ENCODE peak calls at places on chromosome 1, in nine cellular contexts. N, J, U, R, V, W, E, Z and I are unnamed samples.

GRCh38 chr1:39485046-39485803 is 6.2 kb upstream of the BMP8A start:
- DNase-seq in N (no peak), J (no peak), U (no peak), R (no peak), V (no peak), W (no peak), E (no peak), Z (no peak), I (no peak)

GRCh38 chr1:54861070-54861761 is 25.8 kb downstream of the DHCR24 start:
- DNase-seq in N (no peak), J (no peak), U (no peak), R (no peak), V (no peak), W (peak; percentile 23), E (no peak), Z (no peak), I (no peak)

GRCh38 chr1:184002071-184002470 is 35.5 kb downstream of the COLGALT2 start:
- DNase-seq in N (no peak), J (no peak), U (no peak), R (no peak), V (no peak), W (no peak), E (no peak), Z (no peak), I (no peak)

GRCh38 chr1:6348511-6349191 is 44.9 kb downstream of the ACOT7 start:
- DNase-seq in N (peak; percentile 53), J (no peak), U (peak; percentile 77), R (no peak), V (no peak), W (no peak), E (no peak), Z (no peak), I (peak; percentile 47)

GRCh38 chr1:215819114-215819513 is 252.0 kb downstream of the KCTD3 start:
- DNase-seq in N (no peak), J (no peak), U (no peak), R (no peak), V (no peak), W (no peak), E (no peak), Z (no peak), I (no peak)

GRCh38 chr1:64701886-64702285 is 43.0 kb upstream of the RAVER2 start:
- DNase-seq in N (no peak), J (no peak), U (no peak), R (no peak), V (no peak), W (no peak), E (no peak), Z (no peak), I (no peak)

GRCh38 chr1:27726173-27726793 is 522 bp downstream of the FAM76A start:
- DNase-seq in N (peak; percentile 16), J (peak; percentile 57), U (peak; percentile 70), R (peak; percentile 86), V (peak; percentile 85), W (peak; percentile 61), E (peak; percentile 80), Z (peak; percentile 80), I (peak; percentile 51)

GRCh38 chr1:203520315-203520714 is 26.4 kb downstream of the OPTC start:
- DNase-seq in N (no peak), J (no peak), U (no peak), R (no peak), V (no peak), W (no peak), E (no peak), Z (no peak), I (no peak)

GRCh38 chr1:27858072-27858948 is 14.0 kb upstream of the THEMIS2 start:
- DNase-seq in N (peak; percentile 82), J (peak; percentile 89), U (peak; percentile 96), R (peak; percentile 90), V (peak; percentile 92), W (peak; percentile 80), E (peak; percentile 88), Z (peak; percentile 92), I (peak; percentile 92)

GRCh38 chr1:18907021-18907913 is 4.9 kb upstream of the ALDH4A1 start:
- DNase-seq in N (peak; percentile 51), J (peak; percentile 44), U (peak; percentile 78), R (no peak), V (peak; percentile 77), W (peak; percentile 72), E (peak; percentile 73), Z (peak; percentile 83), I (peak; percentile 74)

GRCh38 chr1:3717715-3718601 is 34.3 kb upstream of the CCDC27 start:
- DNase-seq in N (no peak), J (no peak), U (no peak), R (no peak), V (no peak), W (peak; percentile 25), E (no peak), Z (no peak), I (no peak)

GRCh38 chr1:25201006-25201405 is 31.3 kb downstream of the SYF2 start:
- DNase-seq in N (no peak), J (no peak), U (no peak), R (no peak), V (no peak), W (no peak), E (no peak), Z (no peak), I (no peak)

GRCh38 chr1:58932820-58933598 is 149.2 kb upstream of the JUN start:
- DNase-seq in N (no peak), J (peak; percentile 92), U (peak; percentile 92), R (no peak), V (peak; percentile 89), W (no peak), E (peak; percentile 85), Z (no peak), I (peak; percentile 91)

GRCh38 chr1:55827350-55827749 is 612.2 kb upstream of the USP24 start:
- DNase-seq in N (no peak), J (peak; percentile 31), U (no peak), R (no peak), V (no peak), W (no peak), E (no peak), Z (peak; percentile 78), I (peak; percentile 14)

GRCh38 chr1:2949966-2950925 is 71.0 kb upstream of the ACTRT2 start:
- DNase-seq in N (no peak), J (no peak), U (no peak), R (no peak), V (peak; percentile 48), W (peak; percentile 7), E (no peak), Z (peak; percentile 52), I (peak; percentile 4)

GRCh38 chr1:27097484-27097917 is 57.4 kb downstream of the SLC9A1 start:
- DNase-seq in N (peak; percentile 63), J (peak; percentile 89), U (peak; percentile 87), R (peak; percentile 85), V (peak; percentile 87), W (peak; percentile 72), E (peak; percentile 86), Z (peak; percentile 92), I (peak; percentile 80)

GRCh38 chr1:227949954-227950734 is 2.4 kb upstream of the WNT9A start:
- DNase-seq in N (no peak), J (no peak), U (peak; percentile 36), R (peak; percentile 60), V (peak; percentile 57), W (no peak), E (peak; percentile 42), Z (peak; percentile 61), I (no peak)

GRCh38 chr1:183932412-183932811 is 105.1 kb downstream of the COLGALT2 start:
- DNase-seq in N (no peak), J (peak; percentile 46), U (peak; percentile 59), R (peak; percentile 73), V (peak; percentile 65), W (no peak), E (peak; percentile 56), Z (peak; percentile 97), I (peak; percentile 30)

GRCh38 chr1:29525941-29526340 is 289.6 kb downstream of the PTPRU start:
- DNase-seq in N (no peak), J (no peak), U (peak; percentile 32), R (peak; percentile 10), V (no peak), W (no peak), E (no peak), Z (peak; percentile 32), I (no peak)

GRCh38 chr1:43207229-43207853 is 35.2 kb downstream of the CFAP57 start:
- DNase-seq in N (no peak), J (peak; percentile 26), U (no peak), R (no peak), V (no peak), W (no peak), E (no peak), Z (no peak), I (no peak)

GRCh38 chr1:212606734-212607205 is 1.8 kb upstream of the ATF3 start:
- DNase-seq in N (peak; percentile 30), J (peak; percentile 79), U (peak; percentile 88), R (peak; percentile 92), V (peak; percentile 93), W (no peak), E (peak; percentile 91), Z (peak; percentile 78), I (peak; percentile 86)

GRCh38 chr1:192489046-192489445 is 86.5 kb upstream of the RGS1 start:
- DNase-seq in N (no peak), J (no peak), U (no peak), R (no peak), V (no peak), W (no peak), E (no peak), Z (no peak), I (no peak)

GRCh38 chr1:25536124-25536523 is 7.3 kb upstream of the LDLRAP1 start:
- DNase-seq in N (no peak), J (no peak), U (no peak), R (no peak), V (no peak), W (no peak), E (no peak), Z (no peak), I (no peak)

GRCh38 chr1:14363707-14364413 is 234.6 kb upstream of the KAZN start:
- DNase-seq in N (no peak), J (no peak), U (no peak), R (no peak), V (no peak), W (peak; percentile 82), E (no peak), Z (no peak), I (no peak)
- H3K4me1 ChIP-seq in N (no peaks in the 10 kb centered on the region), J (no peaks in the 10 kb centered on the region), U (no peaks in the 10 kb centered on the region), R (peaks cover 29% of the 10 kb centered on the region), V (peaks cover 6% of the 10 kb centered on the region), W (peaks cover 68% of the 10 kb centered on the region), E (peaks cover 9% of the 10 kb centered on the region), Z (peaks cover 24% of the 10 kb centered on the region), I (no peaks in the 10 kb centered on the region)

GRCh38 chr1:32448773-32449456 is 16.0 kb upstream of the ZBTB8B start:
- DNase-seq in N (no peak), J (no peak), U (no peak), R (no peak), V (no peak), W (peak; percentile 44), E (no peak), Z (no peak), I (no peak)
- TF ChIP-seq CTCF in N (no peak), J (no peak), U (no peak), R (no peak), V (peak; percentile 16), W (peak; percentile 57), E (no peak), Z (no peak), I (no peak)

GRCh38 chr1:35069746-35070145 is 9.4 kb upstream of the ZMYM1 start:
- DNase-seq in N (no peak), J (no peak), U (no peak), R (no peak), V (no peak), W (no peak), E (no peak), Z (no peak), I (no peak)
- H3K4me1 ChIP-seq in N (no peaks in the 10 kb centered on the region), J (no peaks in the 10 kb centered on the region), U (no peaks in the 10 kb centered on the region), R (no peaks in the 10 kb centered on the region), V (no peaks in the 10 kb centered on the region), W (no peaks in the 10 kb centered on the region), E (no peaks in the 10 kb centered on the region), Z (no peaks in the 10 kb centered on the region), I (no peaks in the 10 kb centered on the region)

GRCh38 chr1:77514871-77515776 is 167.3 kb downstream of the ZZZ3 start:
- DNase-seq in N (no peak), J (no peak), U (no peak), R (no peak), V (no peak), W (peak; percentile 37), E (no peak), Z (no peak), I (no peak)
- TF ChIP-seq CTCF in N (no peak), J (no peak), U (no peak), R (no peak), V (no peak), W (no peak), E (no peak), Z (no peak), I (no peak)